ENCODE peak calls at places on chromosome 2, in four cellular contexts. K is stomach, W is transverse colon, J is A549. O is an unnamed sample.

GRCh38 chr2:224885836-224886547 is 156.3 kb downstream of the DOCK10 start:
- DNase-seq in K (no peak), J (peak; percentile 23), W (no peak), O (no peak)

GRCh38 chr2:23386422-23387220 is 1.6 kb downstream of the KLHL29 start:
- DNase-seq in K (no peak), W (peak; percentile 35), J (peak; percentile 24), O (no peak)

GRCh38 chr2:64447317-64448060 is 6.5 kb upstream of the LGALSL start:
- DNase-seq in W (no peak), K (no peak), J (no peak), O (no peak)

GRCh38 chr2:191701696-191702095 is 23.8 kb downstream of the NABP1 start:
- DNase-seq in W (no peak), J (no peak), K (no peak), O (no peak)

GRCh38 chr2:96538487-96539214 is 2.1 kb downstream of the ARID5A start:
- DNase-seq in K (peak; percentile 77), W (peak; percentile 87), J (no peak), O (peak; percentile 77)

GRCh38 chr2:47336259-47337238 is 66.4 kb upstream of the MSH2 start:
- DNase-seq in W (peak; percentile 22), K (no peak), J (no peak), O (no peak)

GRCh38 chr2:70477473-70477872 is 76.2 kb downstream of the TGFA start:
- DNase-seq in J (peak; percentile 19), W (no peak), K (no peak), O (no peak)

GRCh38 chr2:224922142-224922727 is 120.0 kb downstream of the DOCK10 start:
- DNase-seq in W (no peak), J (no peak), K (no peak), O (no peak)

GRCh38 chr2:232761301-232761907 is 15.0 kb downstream of the KCNJ13 start:
- DNase-seq in W (peak; percentile 23), K (peak; percentile 28), J (peak; percentile 69), O (peak; percentile 39)

GRCh38 chr2:26422947-26423629 is 21.4 kb downstream of the DRC1 start:
- DNase-seq in K (no peak), J (no peak), W (no peak), O (no peak)

GRCh38 chr2:158936978-158937377 is 31.5 kb upstream of the TANC1 start:
- DNase-seq in J (no peak), W (no peak), K (no peak), O (no peak)

GRCh38 chr2:105454801-105455485 is 56.1 kb upstream of the FHL2 start:
- DNase-seq in J (peak; percentile 88), W (peak; percentile 51), K (peak; percentile 52), O (no peak)

GRCh38 chr2:64287321-64287720 is 143.1 kb upstream of the PELI1 start:
- DNase-seq in J (no peak), W (no peak), K (no peak), O (no peak)

GRCh38 chr2:37890893-37891495 is 34.1 kb upstream of the RMDN2 start:
- DNase-seq in J (peak; percentile 79), K (peak; percentile 77), W (peak; percentile 80), O (peak; percentile 44)

GRCh38 chr2:52810460-52810859 is 957.1 kb upstream of the CHAC2 start:
- DNase-seq in W (no peak), K (no peak), J (peak; percentile 48), O (no peak)

GRCh38 chr2:162890690-162891311 is 52.2 kb upstream of the KCNH7 start:
- DNase-seq in K (no peak), W (no peak), J (peak; percentile 75), O (peak; percentile 39)

GRCh38 chr2:240655931-240656886 is 26.5 kb downstream of the AQP12B start:
- DNase-seq in W (no peak), J (no peak), K (no peak), O (no peak)

GRCh38 chr2:11516984-11517648 is 16.7 kb upstream of the GREB1 start:
- DNase-seq in W (no peak), K (no peak), J (no peak), O (no peak)

GRCh38 chr2:15932394-15933183 is 7.8 kb upstream of the MYCN start:
- DNase-seq in W (no peak), J (no peak), K (no peak), O (no peak)

GRCh38 chr2:104028066-104028465 is 825.8 kb upstream of the POU3F3 start:
- DNase-seq in K (no peak), J (no peak), W (no peak), O (no peak)

GRCh38 chr2:136246086-136246669 is 128.2 kb upstream of the CXCR4 start:
- DNase-seq in K (peak; percentile 56), J (peak; percentile 12), W (peak; percentile 37), O (no peak)

GRCh38 chr2:30141136-30141535 is 5.7 kb upstream of the YPEL5 start:
- DNase-seq in K (no peak), J (peak; percentile 12), W (no peak), O (no peak)

GRCh38 chr2:190499976-190500588 is 34.4 kb downstream of the NEMP2 start:
- DNase-seq in K (no peak), J (no peak), W (no peak), O (no peak)

GRCh38 chr2:63861220-63861822 is 19.6 kb downstream of the UGP2 start:
- DNase-seq in K (peak; percentile 60), W (peak; percentile 56), J (peak; percentile 77), O (peak; percentile 71)

GRCh38 chr2:154437104-154437503 is 261.4 kb upstream of the KCNJ3 start:
- DNase-seq in K (no peak), W (no peak), J (no peak), O (no peak)

GRCh38 chr2:75466708-75467311 is 93.9 kb downstream of the EVA1A start:
- DNase-seq in K (peak; percentile 43), W (peak; percentile 9), J (peak; percentile 58), O (peak; percentile 74)

GRCh38 chr2:189999661-190000060 is 62.9 kb downstream of the MSTN start:
- DNase-seq in J (no peak), W (no peak), K (no peak), O (no peak)

GRCh38 chr2:69056071-69056470 is 43.1 kb downstream of the ANTXR1 start:
- DNase-seq in J (no peak), W (no peak), K (no peak), O (no peak)

GRCh38 chr2:96651793-96652192 is 9.2 kb downstream of the FER1L5 start:
- DNase-seq in W (no peak), K (no peak), J (no peak), O (no peak)

GRCh38 chr2:236498369-236498768 is 71.3 kb upstream of the ACKR3 start:
- DNase-seq in K (no peak), W (no peak), J (no peak), O (no peak)

GRCh38 chr2:127609031-127609751 is 36.8 kb upstream of the GPR17 start:
- DNase-seq in K (peak; percentile 11), J (no peak), W (no peak), O (no peak)

GRCh38 chr2:206276169-206276927 is 1.9 kb downstream of the ZDBF2 start:
- DNase-seq in J (no peak), K (no peak), W (no peak), O (peak; percentile 37)

GRCh38 chr2:145184741-145185671 is 665.1 kb upstream of the ZEB2 start:
- DNase-seq in J (no peak), W (no peak), K (no peak), O (no peak)

GRCh38 chr2:3195865-3196504 is 181.6 kb downstream of the EIPR1 start:
- DNase-seq in K (no peak), W (no peak), J (no peak), O (no peak)

GRCh38 chr2:20992201-20992711 is 51.6 kb downstream of the APOB start:
- DNase-seq in K (no peak), W (peak; percentile 12), J (peak; percentile 12), O (no peak)

GRCh38 chr2:171924170-171924942 is 2.1 kb downstream of the HAT1 start:
- DNase-seq in W (no peak), K (no peak), J (no peak), O (no peak)

DNA sequence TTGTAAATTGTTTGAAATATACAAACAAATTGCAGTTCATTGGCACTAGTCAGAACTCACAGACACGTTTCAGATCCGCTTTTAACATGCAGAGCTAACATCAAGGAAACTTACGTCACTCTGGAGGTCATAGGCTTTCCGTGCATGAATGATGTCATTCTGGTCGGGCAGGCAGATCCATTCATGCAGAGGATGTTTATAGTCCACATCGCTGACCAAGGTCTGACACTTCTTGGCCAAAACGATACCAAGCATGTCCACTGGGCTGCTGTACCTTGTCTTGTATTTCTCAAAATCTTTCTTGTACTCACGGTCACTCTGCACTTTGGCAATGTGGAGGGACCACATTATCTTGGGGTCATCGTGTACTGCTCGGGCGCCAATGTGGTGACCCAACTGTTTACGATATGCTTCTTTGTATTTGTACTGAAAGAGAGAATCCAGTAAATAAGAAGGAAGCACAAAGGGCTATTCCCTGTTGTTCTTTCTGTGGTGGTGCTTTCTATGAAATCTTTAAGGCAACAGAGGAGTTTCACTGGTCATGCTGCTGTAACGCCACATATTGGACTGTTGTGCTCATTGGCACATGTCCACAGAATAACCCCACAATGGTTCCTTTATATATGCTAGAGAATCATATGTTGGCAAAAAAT is 114.8 kb downstream of the NEB start:
- DNase-seq in W (no peak), J (peak; percentile 68), K (no peak), O (no peak)
- H3K9me3 ChIP-seq in W (no peaks in the 10 kb centered on the region), J (no peaks in the 10 kb centered on the region), K (no peaks in the 10 kb centered on the region), O (no peaks in the 10 kb centered on the region)

GRCh38 chr2:94960751-94961150 is 64.8 kb upstream of the MAL start:
- DNase-seq in J (no peak), W (no peak), K (no peak), O (no peak)

GRCh38 chr2:94970353-94970752 is 55.2 kb upstream of the MAL start:
- DNase-seq in J (no peak), K (no peak), W (no peak), O (no peak)

GRCh38 chr2:94964193-94964592 is 61.3 kb upstream of the MAL start:
- DNase-seq in K (no peak), W (no peak), J (no peak), O (no peak)

GRCh38 chr2:94966689-94967088 is 58.8 kb upstream of the MAL start:
- DNase-seq in K (no peak), W (no peak), J (no peak), O (no peak)
- H3K9me3 ChIP-seq in K (no peaks in the 10 kb centered on the region), W (no peaks in the 10 kb centered on the region), J (no peaks in the 10 kb centered on the region), O (no peaks in the 10 kb centered on the region)

DNA sequence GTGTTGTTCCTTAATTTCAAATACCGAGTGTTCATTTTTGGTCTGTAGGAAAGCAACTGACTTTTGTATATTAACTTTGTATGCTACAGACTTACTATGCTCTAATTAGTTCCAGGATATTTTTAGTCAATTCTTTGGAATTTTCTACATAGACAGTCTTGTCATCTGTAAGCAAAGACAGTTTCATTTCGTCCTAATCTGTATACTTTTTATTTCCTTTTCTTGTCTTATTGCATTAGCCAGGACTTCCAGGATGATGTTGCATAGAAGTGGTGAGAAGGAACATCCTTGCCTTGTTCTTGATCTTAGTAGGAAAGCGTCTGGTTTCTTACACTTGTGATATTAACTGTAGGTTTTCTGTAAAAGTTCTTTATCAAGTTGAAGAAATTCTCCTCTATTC is 56.5 kb downstream of the EPC2 start:
- DNase-seq in J (no peak), W (no peak), K (no peak), O (no peak)
- H3K9me3 ChIP-seq in J (peaks cover 25% of the 10 kb centered on the region), W (peaks cover 13% of the 10 kb centered on the region), K (peaks cover 21% of the 10 kb centered on the region), O (no peaks in the 10 kb centered on the region)

DNA sequence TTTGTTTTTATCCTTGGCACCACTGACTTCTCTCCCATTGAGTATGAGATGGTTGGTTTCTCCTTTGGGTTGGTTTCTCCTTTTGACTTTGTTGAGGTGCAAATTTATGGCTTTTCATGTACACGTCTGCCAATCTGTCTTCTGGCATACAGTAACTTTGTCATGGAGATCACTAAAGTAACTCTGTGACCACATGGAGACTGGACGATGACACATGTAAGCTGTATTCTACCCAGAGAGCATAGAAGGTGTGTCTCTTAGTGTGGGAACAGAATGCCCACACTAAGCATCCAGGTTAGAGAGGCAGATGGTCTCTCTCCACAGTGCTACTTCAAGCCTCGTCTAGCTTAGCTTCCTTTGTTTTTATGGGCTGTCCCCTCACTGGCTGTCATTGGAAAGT is 897.5 kb downstream of the SUCLG1 start:
- DNase-seq in K (no peak), J (no peak), W (no peak), O (no peak)
- H3K9me3 ChIP-seq in K (peaks cover 6% of the 10 kb centered on the region), J (peaks cover 8% of the 10 kb centered on the region), W (no peaks in the 10 kb centered on the region), O (no peaks in the 10 kb centered on the region)